ENCODE peak calls at places on chromosomes 7 and 10, in seven cellular contexts. B, R, O, H, T, J and K are unnamed samples.

GRCh38 chr7:73647725-73648592 is 19.7 kb upstream of the VPS37D start:
- DNase-seq in B (no peak), R (no peak), O (no peak), H (no peak), T (peak; percentile 43), J (no peak), K (no peak)

GRCh38 chr7:21911341-21911875 is 34.3 kb downstream of the CDCA7L start:
- DNase-seq in B (no peak), R (no peak), O (no peak), H (no peak), T (no peak), J (no peak), K (peak; percentile 68)

GRCh38 chr7:5598261-5598761 is 174.7 kb upstream of the TNRC18 start:
- DNase-seq in B (no peak), R (no peak), O (peak; percentile 44), H (no peak), T (no peak), J (no peak), K (no peak)

GRCh38 chr10:100653957-100654834 is 91.2 kb upstream of the PAX2 start:
- DNase-seq in B (no peak), R (no peak), O (no peak), H (no peak), T (peak; percentile 48), J (no peak), K (no peak)

GRCh38 chr10:48945441-48946143 is 6.0 kb upstream of the LRRC18 start:
- DNase-seq in B (no peak), R (no peak), O (no peak), H (no peak), T (no peak), J (no peak), K (no peak)

GRCh38 chr7:156747718-156748117 is 107.1 kb downstream of the RNF32 start:
- DNase-seq in B (no peak), R (no peak), O (no peak), H (no peak), T (no peak), J (no peak), K (no peak)

GRCh38 chr10:97332586-97333350 is 1.8 kb downstream of the FRAT2 start:
- DNase-seq in B (no peak), R (no peak), O (peak; percentile 43), H (no peak), T (peak; percentile 73), J (no peak), K (peak; percentile 61)

GRCh38 chr7:38040831-38041230 is 120.4 kb downstream of the EPDR1 start:
- DNase-seq in B (no peak), R (peak; percentile 1), O (no peak), H (no peak), T (no peak), J (no peak), K (no peak)

GRCh38 chr10:21355591-21356011 is 169.9 kb downstream of the SKIDA1 start:
- DNase-seq in B (no peak), R (no peak), O (no peak), H (no peak), T (no peak), J (no peak), K (no peak)

GRCh38 chr10:91935886-91936285 is 12.3 kb downstream of the BTAF1 start:
- DNase-seq in B (no peak), R (no peak), O (no peak), H (no peak), T (no peak), J (no peak), K (no peak)

GRCh38 chr10:3095373-3096139 is 28.2 kb downstream of the PFKP start:
- DNase-seq in B (no peak), R (no peak), O (peak; percentile 98), H (peak; percentile 25), T (no peak), J (no peak), K (peak; percentile 92)

GRCh38 chr7:133582766-133583523 is 330.1 kb downstream of the EXOC4 start:
- DNase-seq in B (no peak), R (no peak), O (no peak), H (no peak), T (no peak), J (no peak), K (no peak)

GRCh38 chr7:56175086-56175760 is 59.0 kb upstream of the NUPR2 start:
- DNase-seq in B (peak; percentile 75), R (no peak), O (no peak), H (no peak), T (no peak), J (peak; percentile 60), K (no peak)

GRCh38 chr7:155467846-155468821 is 10.2 kb downstream of the EN2 start:
- DNase-seq in B (no peak), R (no peak), O (no peak), H (no peak), T (no peak), J (no peak), K (no peak)

GRCh38 chr10:37895674-37896073 is 38.3 kb upstream of the ZNF248 start:
- DNase-seq in B (no peak), R (no peak), O (no peak), H (no peak), T (no peak), J (no peak), K (no peak)

GRCh38 chr7:50497068-50497642 is 47.0 kb upstream of the FIGNL1 start:
- DNase-seq in B (peak; percentile 70), R (no peak), O (no peak), H (no peak), T (no peak), J (no peak), K (no peak)

GRCh38 chr10:46550795-46551700 is 5.4 kb downstream of the GPRIN2 start:
- DNase-seq in B (peak; percentile 74), R (no peak), O (no peak), H (no peak), T (no peak), J (no peak), K (no peak)

GRCh38 chr10:28253174-28253783 is 49.6 kb downstream of the MPP7 start:
- DNase-seq in B (no peak), R (no peak), O (no peak), H (no peak), T (no peak), J (no peak), K (no peak)

GRCh38 chr10:70119623-70120022 is 13.0 kb downstream of the AIFM2 start:
- DNase-seq in B (no peak), R (no peak), O (no peak), H (no peak), T (no peak), J (no peak), K (no peak)

GRCh38 chr10:123997486-123998196 is 95.8 kb downstream of the CHST15 start:
- DNase-seq in B (peak; percentile 72), R (no peak), O (peak; percentile 55), H (peak; percentile 51), T (no peak), J (peak; percentile 70), K (peak; percentile 36)

GRCh38 chr7:16023046-16023445 is 336.6 kb upstream of the MEOX2 start:
- DNase-seq in B (no peak), R (no peak), O (no peak), H (no peak), T (no peak), J (no peak), K (no peak)

GRCh38 chr7:84105582-84105981 is 89.0 kb downstream of the SEMA3A start:
- DNase-seq in B (no peak), R (no peak), O (no peak), H (no peak), T (no peak), J (no peak), K (no peak)

GRCh38 chr10:122557516-122557915 is 3.0 kb upstream of the DMBT1 start:
- DNase-seq in B (no peak), R (no peak), O (no peak), H (no peak), T (no peak), J (peak; percentile 75), K (no peak)

GRCh38 chr7:6729492-6730342 is 23.0 kb upstream of the ZNF12 start:
- DNase-seq in B (peak; percentile 94), R (peak; percentile 82), O (peak; percentile 94), H (peak; percentile 83), T (peak; percentile 98), J (peak; percentile 97), K (peak; percentile 66)

GRCh38 chr7:118330373-118330772 is 105.9 kb downstream of the ANKRD7 start:
- DNase-seq in B (no peak), R (no peak), O (no peak), H (no peak), T (no peak), J (no peak), K (no peak)

GRCh38 chr7:140696024-140696678 is 357 bp upstream of the NDUFB2 start:
- DNase-seq in B (no peak), R (peak; percentile 56), O (no peak), H (no peak), T (peak; percentile 97), J (peak; percentile 98), K (peak; percentile 48)

GRCh38 chr10:5196613-5197234 is at the start of gene AKR1C4:
- DNase-seq in B (no peak), R (no peak), O (peak; percentile 48), H (no peak), T (no peak), J (no peak), K (no peak)
- H3K4me3 ChIP-seq in B (no peak within 1 kb of the TSS), R (no peak within 1 kb of the TSS), O (no peak within 1 kb of the TSS), H (no peak within 1 kb of the TSS), T (no peak within 1 kb of the TSS), J (no peak within 1 kb of the TSS), K (no peak within 1 kb of the TSS)

GRCh38 chr7:129824291-129825004 is 128.3 kb downstream of the UBE2H start:
- DNase-seq in B (no peak), R (no peak), O (no peak), H (no peak), T (no peak), J (no peak), K (no peak)
- TF ChIP-seq CTCF in B (no peak), R (no peak), O (no peak), H (peak; percentile 41), T (no peak), J (no peak), K (no peak)

GRCh38 chr10:17548786-17549185 is 68.4 kb downstream of the HACD1 start:
- DNase-seq in B (no peak), R (no peak), O (no peak), H (no peak), T (no peak), J (no peak), K (no peak)

GRCh38 chr10:17548162-17548561 is 69.0 kb downstream of the HACD1 start:
- DNase-seq in B (no peak), R (no peak), O (no peak), H (no peak), T (no peak), J (no peak), K (no peak)

GRCh38 chr10:17544465-17544864 is 72.7 kb downstream of the HACD1 start:
- DNase-seq in B (no peak), R (no peak), O (no peak), H (no peak), T (no peak), J (no peak), K (no peak)

DNA sequence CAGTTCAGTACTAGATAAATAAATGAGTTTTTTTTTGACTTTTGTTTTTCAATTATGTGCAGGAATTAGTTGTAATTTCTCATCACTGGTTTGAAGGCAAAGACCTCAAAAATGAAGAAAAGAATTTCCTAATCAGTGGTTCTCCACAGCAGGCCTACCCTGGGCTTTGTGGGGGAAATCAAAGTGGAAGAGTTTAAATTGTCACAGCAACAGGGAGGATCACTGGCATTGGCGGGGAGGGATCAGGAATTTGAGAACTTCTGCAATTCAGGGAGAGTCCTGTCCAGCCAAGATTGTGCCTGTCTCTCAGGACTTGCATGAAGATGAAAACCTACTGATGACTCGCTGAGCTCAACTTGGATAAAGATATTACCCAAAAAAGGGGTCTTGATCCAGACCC is 70.1 kb downstream of the HACD1 start:
- DNase-seq in B (no peak), R (no peak), O (no peak), H (no peak), T (no peak), J (no peak), K (no peak)
- H3K4me3 ChIP-seq in B (no peak overlapping the region), R (no peak overlapping the region), O (no peak overlapping the region), H (no peak overlapping the region), T (no peak overlapping the region), J (no peak overlapping the region), K (no peak overlapping the region)

GRCh38 chr10:87928996-87929395 is 65.6 kb downstream of the PTEN start:
- DNase-seq in B (no peak), R (no peak), O (no peak), H (no peak), T (no peak), J (no peak), K (no peak)
- TF ChIP-seq CTCF in B (no peak), R (no peak), O (no peak), H (no peak), T (no peak), J (no peak), K (no peak)